ENCODE peak calls at places on chromosomes 6 and 20, in nine cellular contexts. A is hypothalamus, L is head of caudate nucleus, G is kidney tubule cell, X is cardiac fibroblast, I is NCI-H187 treated with DMSO at 0.1 percent for 48 hours, C is fibroblast of lung, B is fibroblast of the conjunctiva, D is NCI-H1105. P is an unnamed sample.

GRCh38 chr20:51378171-51378928 is 164.2 kb downstream of the NFATC2 start:
- DNase-seq in C (no peak), A (no peak), L (no peak), I (no peak), D (no peak), G (no peak), B (no peak), X (no peak), P (no peak)

GRCh38 chr6:157555795-157556645 is 175.0 kb downstream of the ZDHHC14 start:
- DNase-seq in B (no peak), I (no peak), C (no peak), L (no peak), G (no peak), A (no peak), X (no peak), D (no peak), P (no peak)

GRCh38 chr20:24366605-24367004 is 102.8 kb upstream of the SYNDIG1 start:
- DNase-seq in I (no peak), X (no peak), C (no peak), L (no peak), D (no peak), G (no peak), B (no peak), A (no peak), P (no peak)

GRCh38 chr20:11544029-11544678 is 373.5 kb upstream of the BTBD3 start:
- DNase-seq in I (peak), A (no peak), G (peak), C (peak), D (no peak), B (peak), X (peak), L (no peak), P (no peak)

GRCh38 chr20:50695144-50695872 is 4.0 kb upstream of the RIPOR3 start:
- DNase-seq in G (no peak), D (no peak), A (no peak), C (peak), I (no peak), X (no peak), L (no peak), B (no peak), P (no peak)

GRCh38 chr6:20377623-20378265 is 23.9 kb upstream of the E2F3 start:
- DNase-seq in D (no peak), L (no peak), X (peak), B (no peak), G (peak), C (peak), A (no peak), I (no peak), P (no peak)

GRCh38 chr6:21665436-21666199 is 72.1 kb downstream of the SOX4 start:
- DNase-seq in B (no peak), X (peak), C (peak), D (no peak), L (no peak), G (no peak), I (no peak), A (no peak), P (no peak)

GRCh38 chr6:121339639-121340226 is 5.5 kb upstream of the TBC1D32 start:
- DNase-seq in X (no peak), L (no peak), D (no peak), A (no peak), G (no peak), B (no peak), C (no peak), I (no peak), P (no peak)

GRCh38 chr6:74931567-74931966 is 274.3 kb downstream of the COL12A1 start:
- DNase-seq in L (no peak), D (no peak), C (peak), I (no peak), G (peak), X (peak), B (peak), A (no peak), P (no peak)

GRCh38 chr20:63659370-63659769 is 1.3 kb downstream of the RTEL1 start:
- DNase-seq in B (no peak), G (peak), C (no peak), D (no peak), I (no peak), A (no peak), L (no peak), X (no peak), P (no peak)

GRCh38 chr6:163906006-163906710 is 491.6 kb downstream of the QKI start:
- DNase-seq in X (no peak), B (no peak), C (no peak), D (no peak), L (no peak), A (no peak), G (no peak), I (no peak), P (no peak)

GRCh38 chr6:22754111-22754510 is 184.7 kb downstream of the HDGFL1 start:
- DNase-seq in B (no peak), G (no peak), L (no peak), D (no peak), A (no peak), I (no peak), C (peak), X (peak), P (no peak)

GRCh38 chr20:61185841-61186601 is 66.0 kb upstream of the CDH4 start:
- DNase-seq in I (no peak), L (no peak), D (no peak), X (peak), B (peak), C (peak), A (no peak), G (peak), P (no peak)

GRCh38 chr20:46552460-46553420 is 2.3 kb upstream of the OCSTAMP start:
- DNase-seq in L (no peak), A (no peak), D (no peak), B (no peak), X (no peak), G (no peak), C (no peak), I (no peak), P (no peak)

GRCh38 chr20:17868146-17868545 is 100.4 kb downstream of the SNX5 start:
- DNase-seq in I (no peak), A (no peak), D (no peak), C (no peak), L (no peak), G (no peak), B (no peak), X (no peak), P (no peak)

GRCh38 chr6:36980876-36981619 is 4.9 kb downstream of the MTCH1 start:
- DNase-seq in I (no peak), C (no peak), L (no peak), G (no peak), D (no peak), A (no peak), B (no peak), X (no peak), P (no peak)

GRCh38 chr6:69408886-69409285 is 387.9 kb downstream of the LMBRD1 start:
- DNase-seq in A (no peak), B (no peak), X (no peak), I (no peak), C (no peak), L (no peak), G (no peak), D (no peak), P (no peak)

GRCh38 chr6:167005350-167006159 is 6.4 kb downstream of the CEP43 start:
- DNase-seq in G (peak), D (peak), B (no peak), I (no peak), X (peak), L (peak), C (peak), A (no peak), P (peak)

GRCh38 chr20:46572181-46572580 is 21.7 kb upstream of the OCSTAMP start:
- DNase-seq in I (no peak), B (no peak), G (no peak), A (peak), L (peak), C (no peak), X (no peak), D (no peak), P (no peak)

GRCh38 chr6:34855463-34855862 is 32.4 kb downstream of the TAF11 start:
- DNase-seq in G (no peak), C (no peak), A (no peak), X (no peak), B (no peak), L (no peak), I (no peak), D (no peak), P (no peak)

GRCh38 chr6:49220293-49220692 is 242.8 kb downstream of the MMUT start:
- DNase-seq in A (no peak), B (no peak), D (no peak), X (no peak), G (no peak), C (no peak), L (no peak), I (no peak), P (no peak)

GRCh38 chr6:136666041-136666440 is 115.8 kb upstream of the MAP7 start:
- DNase-seq in X (no peak), B (no peak), G (no peak), I (no peak), D (no peak), A (no peak), L (no peak), C (no peak), P (no peak)

GRCh38 chr20:35669221-35669620 is 4.5 kb upstream of the CPNE1 start:
- DNase-seq in I (no peak), D (no peak), B (no peak), L (no peak), A (no peak), X (no peak), C (no peak), G (no peak), P (no peak)

GRCh38 chr6:19805146-19805515 is 32.0 kb upstream of the ID4 start:
- DNase-seq in A (no peak), G (no peak), B (no peak), L (no peak), C (no peak), I (no peak), D (no peak), X (peak), P (no peak)

GRCh38 chr20:57589728-57590484 is 29.0 kb downstream of the PCK1 start:
- DNase-seq in X (no peak), L (no peak), A (no peak), D (no peak), I (no peak), C (no peak), B (no peak), G (no peak), P (no peak)

GRCh38 chr6:107786709-107787588 is 37.2 kb downstream of the SCML4 start:
- DNase-seq in G (no peak), L (no peak), A (no peak), B (no peak), D (no peak), X (no peak), I (no peak), C (no peak), P (no peak)

GRCh38 chr6:70108230-70108629 is 194.7 kb downstream of the COL9A1 start:
- DNase-seq in A (no peak), X (peak), L (no peak), C (peak), I (peak), D (peak), B (peak), G (peak), P (peak)

GRCh38 chr6:15990179-15990578 is 138.7 kb upstream of the MYLIP start:
- DNase-seq in G (no peak), X (no peak), A (no peak), D (no peak), C (no peak), B (no peak), I (no peak), L (no peak), P (no peak)

GRCh38 chr20:50663095-50663821 is 28.1 kb downstream of the RIPOR3 start:
- DNase-seq in A (no peak), D (no peak), I (no peak), C (no peak), X (no peak), L (no peak), B (no peak), G (peak), P (no peak)

GRCh38 chr6:105646391-105646867 is 243.5 kb upstream of the PREP start:
- DNase-seq in X (peak), A (no peak), G (peak), C (peak), B (no peak), L (no peak), I (no peak), D (no peak), P (no peak)